ENCODE peak calls at places on chromosome 1, in eight cellular contexts. G is stimulated activated effector memory CD8-positive, alpha-beta T cell treated with anti-CD3 and anti-CD28 coated beads, Interleukin-12 subunit alpha, Interleukin-12 subunit beta, amount 100 ng/mL, for 72 hours; Z is progenitor cell of endocrine pancreas; D is RPMI8226; X is stimulated activated CD4-positive, alpha-beta T cell treated with anti-CD3 and anti-CD28 coated beads, Interleukin-2, amount 100 ng/mL, for 48 hours; F is CD8-positive, alpha-beta memory T cell; T is GM23248; L is epithelial cell of prostate. A is an unnamed sample.

GRCh38 chr1:179586107-179586823 is 5.4 kb upstream of the TDRD5 start:
- DNase-seq in G (no peak), Z (peak; percentile 76), D (peak; percentile 51), X (no peak), F (no peak), T (peak; percentile 46), L (no peak), A (no peak)

GRCh38 chr1:112461200-112461871 is 47.4 kb upstream of the WNT2B start:
- DNase-seq in G (no peak), Z (no peak), D (no peak), X (no peak), F (no peak), T (peak; percentile 17), L (peak; percentile 52), A (no peak)

GRCh38 chr1:116733466-116734108 is 20.6 kb upstream of the CD2 start:
- DNase-seq in G (no peak), Z (no peak), D (no peak), X (no peak), F (no peak), T (no peak), L (no peak), A (no peak)

GRCh38 chr1:183276386-183276785 is 90.3 kb downstream of the LAMC2 start:
- DNase-seq in G (no peak), Z (no peak), D (no peak), X (no peak), F (no peak), T (no peak), L (no peak), A (no peak)

GRCh38 chr1:31393463-31393862 is 19.6 kb upstream of the SERINC2 start:
- DNase-seq in G (no peak), Z (no peak), D (no peak), X (no peak), F (no peak), T (no peak), L (no peak), A (no peak)

GRCh38 chr1:173489149-173489600 is 12.0 kb downstream of the PRDX6 start:
- DNase-seq in G (no peak), Z (no peak), D (no peak), X (no peak), F (no peak), T (peak; percentile 15), L (no peak), A (no peak)

GRCh38 chr1:70864302-70864701 is 183.3 kb downstream of the PTGER3 start:
- DNase-seq in G (no peak), Z (no peak), D (no peak), X (no peak), F (no peak), T (peak; percentile 76), L (no peak), A (no peak)

GRCh38 chr1:91151702-91152101 is 129.9 kb upstream of the ZNF644 start:
- DNase-seq in G (no peak), Z (no peak), D (no peak), X (no peak), F (no peak), T (no peak), L (no peak), A (no peak)

GRCh38 chr1:60672435-60672834 is 409.9 kb upstream of the NFIA start:
- DNase-seq in G (no peak), Z (no peak), D (no peak), X (no peak), F (no peak), T (no peak), L (no peak), A (no peak)

GRCh38 chr1:111938536-111938935 is 50.9 kb downstream of the KCND3 start:
- DNase-seq in G (no peak), Z (no peak), D (no peak), X (no peak), F (no peak), T (no peak), L (no peak), A (no peak)

GRCh38 chr1:43452789-43453441 is 816 bp downstream of the HYI start:
- DNase-seq in G (no peak), Z (no peak), D (no peak), X (no peak), F (no peak), T (peak; percentile 64), L (no peak), A (no peak)